ENCODE peak calls at places on chromosomes 11 and 22, in eight cellular contexts. One of them, this sample, is unnamed.

GRCh38 chr11:123475478-123475877 is 45.4 kb downstream of the GRAMD1B start:
- DNase-seq in LoVo: no peak
- DNase-seq in GM23248: peak
- DNase-seq in AG09309: no peak
- DNase-seq in OCI-LY7: no peak
- DNase-seq in activated CD4-positive, alpha-beta T cell treated with anti-CD3 and anti-CD28 coated beads, Interleukin-2, amount 10 ng/mL, durations not matched to agents 7 days and 5 days: no peak
- DNase-seq in stimulated activated CD8-positive, alpha-beta memory T cell treated with anti-CD3 and anti-CD28 coated beads, Interleukin-12 subunit alpha, Interleukin-12 subunit beta, amount 100 ng/mL, for 1 hour: no peak
- DNase-seq in fibroblast of lung: peak
- DNase-seq in this sample: no peak

GRCh38 chr11:1445741-1446445 is 40.7 kb downstream of the MOB2 start:
- DNase-seq in LoVo: no peak
- DNase-seq in GM23248: peak
- DNase-seq in AG09309: no peak
- DNase-seq in OCI-LY7: no peak
- DNase-seq in activated CD4-positive, alpha-beta T cell treated with anti-CD3 and anti-CD28 coated beads, Interleukin-2, amount 10 ng/mL, durations not matched to agents 7 days and 5 days: no peak
- DNase-seq in stimulated activated CD8-positive, alpha-beta memory T cell treated with anti-CD3 and anti-CD28 coated beads, Interleukin-12 subunit alpha, Interleukin-12 subunit beta, amount 100 ng/mL, for 1 hour: no peak
- DNase-seq in fibroblast of lung: no peak
- DNase-seq in this sample: no peak

GRCh38 chr11:12989428-12990242 is 19.5 kb upstream of the RASSF10 start:
- DNase-seq in LoVo: no peak
- DNase-seq in GM23248: no peak
- DNase-seq in AG09309: no peak
- DNase-seq in OCI-LY7: no peak
- DNase-seq in activated CD4-positive, alpha-beta T cell treated with anti-CD3 and anti-CD28 coated beads, Interleukin-2, amount 10 ng/mL, durations not matched to agents 7 days and 5 days: no peak
- DNase-seq in stimulated activated CD8-positive, alpha-beta memory T cell treated with anti-CD3 and anti-CD28 coated beads, Interleukin-12 subunit alpha, Interleukin-12 subunit beta, amount 100 ng/mL, for 1 hour: no peak
- DNase-seq in fibroblast of lung: peak
- DNase-seq in this sample: peak

GRCh38 chr11:106996691-106997090 is 21.6 kb downstream of the GUCY1A2 start:
- DNase-seq in LoVo: no peak
- DNase-seq in GM23248: peak
- DNase-seq in AG09309: no peak
- DNase-seq in OCI-LY7: no peak
- DNase-seq in activated CD4-positive, alpha-beta T cell treated with anti-CD3 and anti-CD28 coated beads, Interleukin-2, amount 10 ng/mL, durations not matched to agents 7 days and 5 days: no peak
- DNase-seq in stimulated activated CD8-positive, alpha-beta memory T cell treated with anti-CD3 and anti-CD28 coated beads, Interleukin-12 subunit alpha, Interleukin-12 subunit beta, amount 100 ng/mL, for 1 hour: no peak
- DNase-seq in fibroblast of lung: no peak
- DNase-seq in this sample: no peak

GRCh38 chr22:46637711-46638600 is 17.8 kb downstream of the GRAMD4 start:
- DNase-seq in LoVo: no peak
- DNase-seq in GM23248: no peak
- DNase-seq in AG09309: no peak
- DNase-seq in OCI-LY7: no peak
- DNase-seq in activated CD4-positive, alpha-beta T cell treated with anti-CD3 and anti-CD28 coated beads, Interleukin-2, amount 10 ng/mL, durations not matched to agents 7 days and 5 days: no peak
- DNase-seq in stimulated activated CD8-positive, alpha-beta memory T cell treated with anti-CD3 and anti-CD28 coated beads, Interleukin-12 subunit alpha, Interleukin-12 subunit beta, amount 100 ng/mL, for 1 hour: no peak
- DNase-seq in fibroblast of lung: no peak
- DNase-seq in this sample: no peak

GRCh38 chr11:34850339-34850738 is 65.8 kb downstream of the APIP start:
- DNase-seq in LoVo: peak
- DNase-seq in GM23248: no peak
- DNase-seq in AG09309: no peak
- DNase-seq in OCI-LY7: no peak
- DNase-seq in activated CD4-positive, alpha-beta T cell treated with anti-CD3 and anti-CD28 coated beads, Interleukin-2, amount 10 ng/mL, durations not matched to agents 7 days and 5 days: no peak
- DNase-seq in stimulated activated CD8-positive, alpha-beta memory T cell treated with anti-CD3 and anti-CD28 coated beads, Interleukin-12 subunit alpha, Interleukin-12 subunit beta, amount 100 ng/mL, for 1 hour: no peak
- DNase-seq in fibroblast of lung: no peak
- DNase-seq in this sample: no peak

GRCh38 chr11:60954421-60954820 is 2.4 kb upstream of the SLC15A3 start:
- DNase-seq in LoVo: no peak
- DNase-seq in GM23248: no peak
- DNase-seq in AG09309: no peak
- DNase-seq in OCI-LY7: no peak
- DNase-seq in activated CD4-positive, alpha-beta T cell treated with anti-CD3 and anti-CD28 coated beads, Interleukin-2, amount 10 ng/mL, durations not matched to agents 7 days and 5 days: no peak
- DNase-seq in stimulated activated CD8-positive, alpha-beta memory T cell treated with anti-CD3 and anti-CD28 coated beads, Interleukin-12 subunit alpha, Interleukin-12 subunit beta, amount 100 ng/mL, for 1 hour: no peak
- DNase-seq in fibroblast of lung: no peak
- DNase-seq in this sample: no peak

GRCh38 chr11:57288771-57289579 is 35.8 kb downstream of the TNKS1BP1 start:
- DNase-seq in LoVo: no peak
- DNase-seq in GM23248: peak
- DNase-seq in AG09309: peak
- DNase-seq in OCI-LY7: no peak
- DNase-seq in activated CD4-positive, alpha-beta T cell treated with anti-CD3 and anti-CD28 coated beads, Interleukin-2, amount 10 ng/mL, durations not matched to agents 7 days and 5 days: no peak
- DNase-seq in stimulated activated CD8-positive, alpha-beta memory T cell treated with anti-CD3 and anti-CD28 coated beads, Interleukin-12 subunit alpha, Interleukin-12 subunit beta, amount 100 ng/mL, for 1 hour: no peak
- DNase-seq in fibroblast of lung: peak
- DNase-seq in this sample: peak

GRCh38 chr11:86218125-86219081 is 26.1 kb upstream of the EED start:
- DNase-seq in LoVo: peak
- DNase-seq in GM23248: peak
- DNase-seq in AG09309: peak
- DNase-seq in OCI-LY7: peak
- DNase-seq in activated CD4-positive, alpha-beta T cell treated with anti-CD3 and anti-CD28 coated beads, Interleukin-2, amount 10 ng/mL, durations not matched to agents 7 days and 5 days: peak
- DNase-seq in stimulated activated CD8-positive, alpha-beta memory T cell treated with anti-CD3 and anti-CD28 coated beads, Interleukin-12 subunit alpha, Interleukin-12 subunit beta, amount 100 ng/mL, for 1 hour: peak
- DNase-seq in fibroblast of lung: peak
- DNase-seq in this sample: peak

GRCh38 chr11:96122601-96123044 is 198.7 kb upstream of the MTMR2 start:
- DNase-seq in LoVo: no peak
- DNase-seq in GM23248: peak
- DNase-seq in AG09309: no peak
- DNase-seq in OCI-LY7: no peak
- DNase-seq in activated CD4-positive, alpha-beta T cell treated with anti-CD3 and anti-CD28 coated beads, Interleukin-2, amount 10 ng/mL, durations not matched to agents 7 days and 5 days: no peak
- DNase-seq in stimulated activated CD8-positive, alpha-beta memory T cell treated with anti-CD3 and anti-CD28 coated beads, Interleukin-12 subunit alpha, Interleukin-12 subunit beta, amount 100 ng/mL, for 1 hour: no peak
- DNase-seq in fibroblast of lung: peak
- DNase-seq in this sample: no peak

GRCh38 chr11:100687032-100687629 is at the start of gene ARHGAP42:
- DNase-seq in LoVo: peak
- DNase-seq in GM23248: peak
- DNase-seq in AG09309: no peak
- DNase-seq in OCI-LY7: no peak
- DNase-seq in activated CD4-positive, alpha-beta T cell treated with anti-CD3 and anti-CD28 coated beads, Interleukin-2, amount 10 ng/mL, durations not matched to agents 7 days and 5 days: peak
- DNase-seq in stimulated activated CD8-positive, alpha-beta memory T cell treated with anti-CD3 and anti-CD28 coated beads, Interleukin-12 subunit alpha, Interleukin-12 subunit beta, amount 100 ng/mL, for 1 hour: no peak
- DNase-seq in fibroblast of lung: peak
- DNase-seq in this sample: no peak

GRCh38 chr22:41106122-41106968 is 14.0 kb downstream of the EP300 start:
- DNase-seq in LoVo: no peak
- DNase-seq in GM23248: no peak
- DNase-seq in AG09309: no peak
- DNase-seq in OCI-LY7: no peak
- DNase-seq in activated CD4-positive, alpha-beta T cell treated with anti-CD3 and anti-CD28 coated beads, Interleukin-2, amount 10 ng/mL, durations not matched to agents 7 days and 5 days: no peak
- DNase-seq in stimulated activated CD8-positive, alpha-beta memory T cell treated with anti-CD3 and anti-CD28 coated beads, Interleukin-12 subunit alpha, Interleukin-12 subunit beta, amount 100 ng/mL, for 1 hour: no peak
- DNase-seq in fibroblast of lung: peak
- DNase-seq in this sample: no peak

GRCh38 chr11:68040121-68040956 is 1.5 kb downstream of the TCIRG1 start:
- DNase-seq in LoVo: no peak
- DNase-seq in GM23248: peak
- DNase-seq in AG09309: no peak
- DNase-seq in OCI-LY7: peak
- DNase-seq in activated CD4-positive, alpha-beta T cell treated with anti-CD3 and anti-CD28 coated beads, Interleukin-2, amount 10 ng/mL, durations not matched to agents 7 days and 5 days: peak
- DNase-seq in stimulated activated CD8-positive, alpha-beta memory T cell treated with anti-CD3 and anti-CD28 coated beads, Interleukin-12 subunit alpha, Interleukin-12 subunit beta, amount 100 ng/mL, for 1 hour: no peak
- DNase-seq in fibroblast of lung: peak
- DNase-seq in this sample: peak

GRCh38 chr22:23889620-23890019 is 4.6 kb upstream of the MIF start:
- DNase-seq in LoVo: no peak
- DNase-seq in GM23248: peak
- DNase-seq in AG09309: no peak
- DNase-seq in OCI-LY7: no peak
- DNase-seq in activated CD4-positive, alpha-beta T cell treated with anti-CD3 and anti-CD28 coated beads, Interleukin-2, amount 10 ng/mL, durations not matched to agents 7 days and 5 days: no peak
- DNase-seq in stimulated activated CD8-positive, alpha-beta memory T cell treated with anti-CD3 and anti-CD28 coated beads, Interleukin-12 subunit alpha, Interleukin-12 subunit beta, amount 100 ng/mL, for 1 hour: no peak
- DNase-seq in fibroblast of lung: no peak
- DNase-seq in this sample: no peak

GRCh38 chr11:42709216-42709615 is 602.6 kb upstream of the API5 start:
- DNase-seq in LoVo: no peak
- DNase-seq in GM23248: no peak
- DNase-seq in AG09309: no peak
- DNase-seq in OCI-LY7: no peak
- DNase-seq in activated CD4-positive, alpha-beta T cell treated with anti-CD3 and anti-CD28 coated beads, Interleukin-2, amount 10 ng/mL, durations not matched to agents 7 days and 5 days: no peak
- DNase-seq in stimulated activated CD8-positive, alpha-beta memory T cell treated with anti-CD3 and anti-CD28 coated beads, Interleukin-12 subunit alpha, Interleukin-12 subunit beta, amount 100 ng/mL, for 1 hour: no peak
- DNase-seq in fibroblast of lung: no peak
- DNase-seq in this sample: no peak

GRCh38 chr11:75576445-75577049 is 14.5 kb downstream of the SERPINH1 start:
- DNase-seq in LoVo: peak
- DNase-seq in GM23248: peak
- DNase-seq in AG09309: no peak
- DNase-seq in OCI-LY7: peak
- DNase-seq in activated CD4-positive, alpha-beta T cell treated with anti-CD3 and anti-CD28 coated beads, Interleukin-2, amount 10 ng/mL, durations not matched to agents 7 days and 5 days: no peak
- DNase-seq in stimulated activated CD8-positive, alpha-beta memory T cell treated with anti-CD3 and anti-CD28 coated beads, Interleukin-12 subunit alpha, Interleukin-12 subunit beta, amount 100 ng/mL, for 1 hour: no peak
- DNase-seq in fibroblast of lung: peak
- DNase-seq in this sample: peak

GRCh38 chr11:72146625-72147024 is 11.1 kb downstream of the FOLR3 start:
- DNase-seq in LoVo: no peak
- DNase-seq in GM23248: no peak
- DNase-seq in AG09309: no peak
- DNase-seq in OCI-LY7: no peak
- DNase-seq in activated CD4-positive, alpha-beta T cell treated with anti-CD3 and anti-CD28 coated beads, Interleukin-2, amount 10 ng/mL, durations not matched to agents 7 days and 5 days: no peak
- DNase-seq in stimulated activated CD8-positive, alpha-beta memory T cell treated with anti-CD3 and anti-CD28 coated beads, Interleukin-12 subunit alpha, Interleukin-12 subunit beta, amount 100 ng/mL, for 1 hour: no peak
- DNase-seq in fibroblast of lung: no peak
- DNase-seq in this sample: no peak

GRCh38 chr22:48654492-48654891 is 1173.2 kb downstream of the BRD1 start:
- DNase-seq in LoVo: no peak
- DNase-seq in GM23248: peak
- DNase-seq in AG09309: no peak
- DNase-seq in OCI-LY7: no peak
- DNase-seq in activated CD4-positive, alpha-beta T cell treated with anti-CD3 and anti-CD28 coated beads, Interleukin-2, amount 10 ng/mL, durations not matched to agents 7 days and 5 days: no peak
- DNase-seq in stimulated activated CD8-positive, alpha-beta memory T cell treated with anti-CD3 and anti-CD28 coated beads, Interleukin-12 subunit alpha, Interleukin-12 subunit beta, amount 100 ng/mL, for 1 hour: no peak
- DNase-seq in fibroblast of lung: peak
- DNase-seq in this sample: no peak

GRCh38 chr22:24165673-24166072 is 15.6 kb upstream of the SUSD2 start:
- DNase-seq in LoVo: no peak
- DNase-seq in GM23248: peak
- DNase-seq in AG09309: no peak
- DNase-seq in OCI-LY7: no peak
- DNase-seq in activated CD4-positive, alpha-beta T cell treated with anti-CD3 and anti-CD28 coated beads, Interleukin-2, amount 10 ng/mL, durations not matched to agents 7 days and 5 days: no peak
- DNase-seq in stimulated activated CD8-positive, alpha-beta memory T cell treated with anti-CD3 and anti-CD28 coated beads, Interleukin-12 subunit alpha, Interleukin-12 subunit beta, amount 100 ng/mL, for 1 hour: no peak
- DNase-seq in fibroblast of lung: peak
- DNase-seq in this sample: no peak

This sample was measured in kidney glomerular epithelial cell.